ENCODE peak calls at places on chromosomes 11 and 22, in eight cellular contexts. M is uterus, E is right atrium auricular region, N is thyroid gland, A is right cardiac atrium, V is neuronal stem cell, O is upper lobe of left lung, Q is aorta. F is an unnamed sample. For H3K4me1, the result is how much of the 10 kb centered on the place peaks cover.

GRCh38 chr11:59753650-59754493 is 1.3 kb upstream of the STX3 start:
- DNase-seq in O (peak), A (peak), V (peak), M (peak), N (peak), Q (peak), E (peak), F (peak)

GRCh38 chr11:118915396-118915795 is 10.3 kb downstream of the BCL9L start:
- DNase-seq in E (no peak), Q (no peak), N (no peak), M (no peak), A (no peak), V (no peak), O (no peak), F (no peak)

GRCh38 chr11:62667460-62667859 is 2.3 kb downstream of the CSKMT start:
- DNase-seq in O (no peak), Q (no peak), E (no peak), A (no peak), N (no peak), M (no peak), V (no peak), F (no peak)

GRCh38 chr22:50581950-50582561 is 593 bp downstream of the CHKB start:
- DNase-seq in Q (no peak), V (no peak), A (peak), M (no peak), E (no peak), N (no peak), O (no peak), F (peak)

GRCh38 chr11:1879941-1880720 is 11.6 kb downstream of the PRR33 start:
- DNase-seq in V (no peak), Q (peak), A (peak), E (peak), M (peak), O (peak), N (no peak), F (no peak)

GRCh38 chr11:72721689-72722049 is 30.5 kb downstream of the ARAP1 start:
- DNase-seq in M (no peak), O (no peak), A (peak), N (peak), Q (no peak), E (no peak), V (no peak), F (peak)

GRCh38 chr11:67261942-67262681 is 4.2 kb upstream of the GRK2 start:
- DNase-seq in E (no peak), N (no peak), O (no peak), Q (peak), V (no peak), A (peak), M (no peak), F (no peak)

GRCh38 chr11:45922425-45923082 is at the start of gene LARGE2:
- DNase-seq in M (no peak), O (peak), Q (peak), V (peak), A (no peak), N (peak), E (no peak), F (peak)

GRCh38 chr11:11213117-11213516 is 139.9 kb downstream of the CSNK2A3 start:
- DNase-seq in M (no peak), O (no peak), N (no peak), Q (no peak), E (no peak), A (no peak), V (no peak), F (no peak)

GRCh38 chr11:132234878-132235277 is 864.5 kb downstream of the NTM start:
- DNase-seq in Q (no peak), E (no peak), N (no peak), M (no peak), V (no peak), O (no peak), A (no peak), F (no peak)

GRCh38 chr11:65925397-65925796 is 6.2 kb downstream of the DRAP1 start:
- DNase-seq in N (no peak), E (no peak), O (no peak), V (no peak), M (no peak), A (no peak), Q (no peak), F (no peak)

GRCh38 chr11:108596701-108597100 is 3.1 kb upstream of the EXPH5 start:
- DNase-seq in E (no peak), V (no peak), A (no peak), M (no peak), N (no peak), Q (no peak), O (no peak), F (no peak)

GRCh38 chr11:79087238-79087956 is 353.4 kb downstream of the TENM4 start:
- DNase-seq in V (peak), Q (no peak), E (no peak), M (no peak), N (no peak), A (no peak), O (no peak), F (no peak)

GRCh38 chr11:122108828-122109227 is 7.2 kb downstream of the BLID start:
- DNase-seq in M (no peak), O (no peak), A (no peak), E (no peak), N (no peak), Q (no peak), V (no peak), F (no peak)

GRCh38 chr22:22408731-22409696 is 99.5 kb downstream of the ZNF280B start:
- DNase-seq in Q (no peak), O (no peak), V (peak), M (no peak), E (peak), N (peak), A (no peak), F (no peak)

GRCh38 chr11:1854949-1855885 is 2.3 kb downstream of the LSP1 start:
- DNase-seq in M (no peak), O (no peak), A (no peak), N (no peak), Q (no peak), V (no peak), E (no peak), F (no peak)

GRCh38 chr11:2741377-2742131 is 41.8 kb upstream of the KCNQ1OT1 start:
- DNase-seq in V (no peak), N (no peak), E (no peak), A (peak), O (no peak), Q (peak), M (peak), F (peak)

GRCh38 chr11:2681408-2682145 is 18.2 kb downstream of the KCNQ1OT1 start:
- DNase-seq in A (no peak), Q (no peak), N (no peak), E (no peak), O (no peak), V (no peak), M (no peak), F (no peak)

GRCh38 chr11:71568707-71569349 is 3.5 kb downstream of the KRTAP5-10 start:
- DNase-seq in V (no peak), O (no peak), E (no peak), A (no peak), M (no peak), N (no peak), Q (no peak), F (no peak)

GRCh38 chr11:115528217-115528616 is 24.0 kb upstream of the CADM1 start:
- DNase-seq in V (no peak), E (no peak), O (no peak), Q (no peak), A (peak), M (no peak), N (peak), F (no peak)

GRCh38 chr11:115525600-115526006 is 21.4 kb upstream of the CADM1 start:
- DNase-seq in E (no peak), Q (no peak), V (no peak), N (no peak), O (no peak), A (no peak), M (no peak), F (no peak)

GRCh38 chr11:115527534-115528125 is 23.4 kb upstream of the CADM1 start:
- DNase-seq in Q (no peak), A (no peak), M (no peak), O (no peak), V (peak), N (peak), E (no peak), F (no peak)

GRCh38 chr11:115535781-115536180 is 31.6 kb upstream of the CADM1 start:
- DNase-seq in A (no peak), Q (no peak), O (no peak), E (no peak), N (no peak), V (no peak), M (no peak), F (no peak)

GRCh38 chr11:115530752-115531151 is 26.5 kb upstream of the CADM1 start:
- DNase-seq in E (no peak), Q (no peak), O (no peak), A (no peak), V (no peak), M (no peak), N (no peak), F (no peak)
- H3K4me1 ChIP-seq in E (under half), Q (under half), O (under half), A (under half), V (under half), M (under half), N (under half), F (under half)

DNA sequence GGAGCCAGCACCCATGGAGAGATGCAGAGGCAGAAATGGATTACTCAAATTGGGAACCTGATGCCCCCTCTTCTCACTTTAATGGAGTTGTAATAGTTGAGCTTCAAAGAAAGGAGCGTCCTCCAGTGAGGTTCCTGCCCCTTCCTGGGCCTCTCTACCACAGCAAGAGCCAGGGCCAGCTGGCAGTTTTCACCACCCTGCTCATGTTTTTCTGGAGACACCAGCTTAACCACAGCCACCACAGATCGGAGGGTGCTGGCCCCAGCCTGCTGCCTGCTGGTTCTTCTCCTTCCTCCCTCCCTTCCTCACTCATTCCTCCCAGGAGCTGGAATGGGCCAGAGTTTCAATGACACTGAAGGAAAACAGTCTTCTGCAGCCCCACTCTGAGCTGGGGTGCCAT is 57.8 kb downstream of the TRAF6 start:
- DNase-seq in E (no peak), M (no peak), V (no peak), O (no peak), A (no peak), N (no peak), Q (no peak), F (peak)
- H3K27ac ChIP-seq in E (no peak), M (no peak), V (no peak), O (no peak), A (no peak), N (no peak), Q (peak), F (no peak)

GRCh38 chr11:35317253-35317652 is 102.1 kb downstream of the SLC1A2 start:
- DNase-seq in O (no peak), V (no peak), Q (no peak), E (no peak), A (no peak), M (no peak), N (no peak), F (no peak)
- H3K4me1 ChIP-seq in O (under half), V (under half), Q (under half), E (under half), A (under half), M (under half), N (under half), F (under half)

DNA sequence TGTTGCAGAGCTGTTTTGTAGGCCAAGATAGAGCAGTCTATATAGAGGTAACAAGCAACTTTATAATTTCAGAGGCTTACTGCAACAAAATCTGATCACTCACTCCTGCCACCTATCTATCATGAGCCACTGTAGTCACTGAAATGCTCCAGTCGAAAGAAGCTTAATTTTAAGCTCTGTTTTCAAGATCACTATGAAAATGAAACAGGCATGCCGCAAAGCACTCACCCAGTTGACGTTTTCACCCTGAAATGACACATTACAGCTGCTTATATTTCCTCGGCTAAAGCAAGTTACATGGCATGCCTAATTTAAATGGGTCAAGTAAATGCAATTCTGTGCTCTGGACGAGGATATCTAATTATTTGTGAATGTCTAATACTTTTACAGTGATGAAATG is 616.3 kb downstream of the FAM181B start:
- DNase-seq in Q (no peak), O (no peak), N (no peak), A (no peak), V (no peak), M (no peak), E (no peak), F (no peak)
- H3K27ac ChIP-seq in Q (no peak), O (no peak), N (no peak), A (no peak), V (no peak), M (no peak), E (no peak), F (no peak)

GRCh38 chr11:120244966-120245365 is 5.0 kb downstream of the POU2F3 start:
- DNase-seq in N (no peak), E (no peak), M (no peak), Q (no peak), A (no peak), V (no peak), O (no peak), F (no peak)
- H3K4me1 ChIP-seq in N (under half), E (under half), M (under half), Q (under half), A (under half), V (under half), O (under half), F (under half)

GRCh38 chr22:47918276-47918928 is 1156.0 kb downstream of the TBC1D22A start:
- DNase-seq in N (no peak), Q (no peak), O (no peak), E (no peak), V (no peak), A (no peak), M (no peak), F (no peak)
- H3K27ac ChIP-seq in N (no peak), Q (no peak), O (no peak), E (no peak), V (peak), A (no peak), M (no peak), F (no peak)

GRCh38 chr11:75349540-75350116 is 1.8 kb downstream of the ARRB1 start:
- DNase-seq in N (no peak), A (peak), V (peak), O (peak), M (no peak), Q (peak), E (no peak), F (no peak)
- H3K4me1 ChIP-seq in N (under half), A (under half), V (under half), O (half or more), M (under half), Q (under half), E (under half), F (half or more)

GRCh38 chr11:64877390-64878222 is 815 bp downstream of the EHD1 start:
- DNase-seq in O (no peak), M (no peak), E (no peak), N (peak), Q (peak), V (no peak), A (peak), F (no peak)
- H3K27ac ChIP-seq in O (peak), M (peak), E (peak), N (peak), Q (peak), V (no peak), A (peak), F (peak)

F was measured in PC-9.